ENCODE peak calls at places on chromosomes 2 and 18, in four cellular contexts. S is WTC11, J is K562, K is A549. Z is an unnamed sample.

GRCh38 chr2:72126186-72127100 is 21.2 kb downstream of the CYP26B1 start:
- DNase-seq in S (no peak), J (no peak), K (no peak), Z (no peak)

GRCh38 chr2:88658890-88659881 is 31.9 kb upstream of the EIF2AK3 start:
- DNase-seq in S (no peak), J (peak; percentile 39), K (no peak), Z (peak; percentile 88)

GRCh38 chr18:49560277-49561126 is 1.4 kb upstream of the LIPG start:
- DNase-seq in S (peak; percentile 49), J (no peak), K (no peak), Z (peak; percentile 23)

GRCh38 chr2:2775018-2775417 is 443.9 kb upstream of the MYT1L start:
- DNase-seq in S (no peak), J (no peak), K (no peak), Z (no peak)

GRCh38 chr18:72206814-72207213 is 337.3 kb downstream of the CBLN2 start:
- DNase-seq in S (no peak), J (no peak), K (no peak), Z (no peak)

GRCh38 chr2:44075536-44075935 is 79.7 kb upstream of the LRPPRC start:
- DNase-seq in S (no peak), J (no peak), K (no peak), Z (no peak)

GRCh38 chr2:158725496-158725895 is 69.6 kb upstream of the DAPL1 start:
- DNase-seq in S (no peak), J (no peak), K (no peak), Z (no peak)

GRCh38 chr2:446963-447540 is 159.2 kb upstream of the ALKAL2 start:
- DNase-seq in S (no peak), J (no peak), K (no peak), Z (no peak)

GRCh38 chr2:168896783-168897182 is 4.3 kb upstream of the G6PC2 start:
- DNase-seq in S (no peak), J (no peak), K (no peak), Z (no peak)

GRCh38 chr18:35616664-35617423 is 35.3 kb downstream of the GALNT1 start:
- DNase-seq in S (no peak), J (peak; percentile 29), K (peak; percentile 21), Z (peak; percentile 95)

GRCh38 chr2:48356701-48357322 is 173.1 kb upstream of the STON1 start:
- DNase-seq in S (no peak), J (peak; percentile 30), K (no peak), Z (peak; percentile 84)

GRCh38 chr2:101597347-101597944 is 100.1 kb upstream of the MAP4K4 start:
- DNase-seq in S (no peak), J (no peak), K (no peak), Z (no peak)

GRCh38 chr2:74481961-74482800 is 617 bp downstream of the CCDC142 start:
- DNase-seq in S (peak; percentile 66), J (peak; percentile 51), K (no peak), Z (no peak)

GRCh38 chr18:36888778-36889177 is 59.9 kb downstream of the KIAA1328 start:
- DNase-seq in S (no peak), J (no peak), K (no peak), Z (no peak)

GRCh38 chr18:37524546-37525301 is 40.9 kb downstream of the CELF4 start:
- DNase-seq in S (peak; percentile 44), J (no peak), K (no peak), Z (no peak)

GRCh38 chr2:219219113-219219696 is 447 bp upstream of the ABCB6 start:
- DNase-seq in S (peak; percentile 59), J (no peak), K (no peak), Z (no peak)

GRCh38 chr2:98293003-98293402 is 53.3 kb upstream of the CNGA3 start:
- DNase-seq in S (no peak), J (no peak), K (no peak), Z (no peak)

GRCh38 chr2:232488721-232489300 is 1.2 kb upstream of the ECEL1 start:
- DNase-seq in S (no peak), J (no peak), K (no peak), Z (no peak)

DNA sequence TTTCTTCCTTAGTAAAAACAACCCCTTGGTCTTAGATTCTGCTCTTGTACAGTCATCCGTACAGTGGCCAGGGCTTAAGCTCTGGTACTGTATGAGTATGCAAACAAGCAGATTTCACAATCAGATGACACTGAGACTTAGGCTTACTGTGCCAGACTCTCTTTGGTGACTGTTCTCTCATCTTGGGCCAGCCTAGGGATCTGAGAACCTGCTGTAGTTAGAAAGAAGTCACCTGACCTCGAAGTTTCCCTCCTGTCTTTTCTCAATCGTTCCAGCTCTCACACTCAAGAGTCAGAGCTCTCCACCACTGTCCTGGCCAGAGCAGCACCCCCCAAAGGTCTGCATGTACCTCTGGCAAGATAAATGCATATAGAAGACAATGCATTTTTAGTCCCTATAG is 63.2 kb downstream of the ZEB2 start:
- DNase-seq in S (no peak), J (peak; percentile 46), K (peak; percentile 9), Z (peak; percentile 64)
- TF ChIP-seq JUN in S (no peak), J (no peak), K (no peak), Z (no peak)

GRCh38 chr2:127174176-127174575 is 45.9 kb downstream of the CYP27C1 start:
- DNase-seq in S (peak; percentile 43), J (peak; percentile 57), K (peak; percentile 28), Z (no peak)
- TF ChIP-seq JUN in S (no peak), J (no peak), K (no peak), Z (no peak)

DNA sequence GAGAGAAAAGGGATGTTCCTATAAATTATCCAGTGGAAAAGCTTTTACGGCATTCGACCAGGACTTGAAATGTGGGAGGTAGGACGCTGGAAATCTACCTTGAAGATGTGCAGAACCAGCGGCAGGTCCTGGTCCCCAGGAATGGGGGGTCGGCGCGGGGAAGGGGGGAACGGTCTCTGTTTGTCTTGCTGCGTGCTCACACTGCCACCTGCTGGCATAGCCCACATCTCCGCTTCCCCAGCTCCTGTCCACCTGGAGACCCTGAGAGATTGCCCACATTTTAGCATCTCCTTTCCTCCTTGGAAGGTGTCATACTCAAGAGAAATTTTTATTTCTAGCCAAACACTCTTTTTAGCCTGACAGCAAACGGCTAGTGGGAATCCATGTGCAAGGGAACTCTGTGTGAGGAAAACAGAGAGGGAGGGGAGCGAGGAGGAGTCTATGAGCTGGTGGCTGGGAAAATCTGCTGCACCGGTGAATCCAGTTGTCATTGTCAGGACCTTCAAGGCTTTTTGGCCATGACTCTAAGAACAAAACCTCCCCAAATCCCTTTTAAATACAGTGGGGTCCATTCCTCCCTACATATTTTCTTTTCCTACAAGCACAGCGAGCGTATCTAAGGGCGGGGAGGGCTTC is 348.9 kb upstream of the PKDCC start:
- DNase-seq in S (peak; percentile 78), J (peak; percentile 31), K (no peak), Z (peak; percentile 21)
- TF ChIP-seq JUN in S (no peak), J (no peak), K (no peak), Z (no peak)

GRCh38 chr2:188478724-188479123 is 187.1 kb downstream of the GULP1 start:
- DNase-seq in S (no peak), J (no peak), K (no peak), Z (peak; percentile 10)
- TF ChIP-seq JUN in S (no peak), J (no peak), K (no peak), Z (no peak)

GRCh38 chr2:208254118-208254870 is 577 bp downstream of the IDH1 start:
- DNase-seq in S (peak; percentile 96), J (peak; percentile 83), K (peak; percentile 76), Z (peak; percentile 85)

GRCh38 chr2:208255557-208256106 is 761 bp upstream of the IDH1 start:
- DNase-seq in S (no peak), J (no peak), K (no peak), Z (no peak)

GRCh38 chr2:208254871-208255556 is at the start of gene IDH1:
- DNase-seq in S (peak; percentile 99), J (peak; percentile 94), K (peak; percentile 85), Z (peak; percentile 95)

GRCh38 chr2:208253518-208254117 is 1.3 kb downstream of the IDH1 start:
- DNase-seq in S (no peak), J (no peak), K (no peak), Z (no peak)

DNA sequence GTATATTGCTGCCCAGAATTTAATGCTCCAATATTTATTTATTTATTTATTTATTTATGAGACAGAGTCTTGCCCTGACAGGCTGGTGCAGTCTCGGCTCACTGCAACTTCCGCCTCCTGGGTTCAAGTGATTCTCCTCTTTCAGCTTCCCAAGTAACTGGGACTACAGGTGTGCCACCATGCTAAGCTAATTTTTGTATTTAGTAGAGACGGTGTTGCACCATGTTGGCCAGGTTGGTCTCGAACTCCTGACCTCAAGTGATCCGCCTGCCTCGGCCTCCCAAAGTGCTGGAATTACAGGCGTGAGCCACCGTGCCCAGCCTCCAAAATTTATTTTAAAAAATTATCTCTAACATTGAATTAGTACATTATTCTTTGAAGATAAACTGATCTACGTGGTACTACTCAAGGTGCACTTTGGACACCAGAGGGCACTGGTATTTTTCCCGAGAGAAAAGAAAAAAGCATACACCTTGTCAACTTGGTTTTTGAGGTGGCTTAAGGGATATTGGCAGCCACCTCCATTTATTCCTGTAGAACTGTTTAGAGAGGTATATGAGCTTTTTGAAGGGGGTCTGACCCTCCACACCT is 1.4 kb upstream of the IDH1 start:
- DNase-seq in S (no peak), J (no peak), K (no peak), Z (no peak)
- TF ChIP-seq JUN in S (no peak), J (no peak), K (no peak), Z (no peak)

GRCh38 chr2:217832987-217833386 is 169.8 kb downstream of the TNS1 start:
- DNase-seq in S (no peak), J (no peak), K (no peak), Z (no peak)
- TF ChIP-seq JUN in S (no peak), J (no peak), K (no peak), Z (no peak)

DNA sequence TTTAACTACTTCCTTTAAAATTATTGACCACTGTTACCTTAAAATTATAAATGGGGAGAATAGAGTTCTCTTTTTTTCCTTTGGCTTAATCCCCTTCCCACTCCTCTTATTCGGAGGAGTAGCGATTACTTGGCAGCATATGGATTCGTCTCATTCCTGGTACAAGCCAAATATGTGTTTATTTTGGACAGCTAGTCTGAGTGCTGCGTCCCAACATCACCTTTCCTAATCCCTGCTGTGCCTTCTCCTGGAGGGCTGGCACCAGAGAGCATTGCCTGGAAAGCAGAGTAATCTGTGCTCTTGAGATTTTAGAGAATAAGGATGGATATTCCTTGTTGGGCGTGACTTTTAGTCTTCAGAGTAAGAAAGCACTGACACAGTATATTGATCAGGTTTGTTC is 185.6 kb downstream of the AGAP1 start:
- DNase-seq in S (no peak), J (no peak), K (no peak), Z (no peak)
- TF ChIP-seq JUN in S (no peak), J (no peak), K (no peak), Z (no peak)

GRCh38 chr2:147177449-147177848 is 667.4 kb upstream of the ACVR2A start:
- DNase-seq in S (no peak), J (no peak), K (no peak), Z (no peak)

GRCh38 chr2:147181351-147182029 is 663.3 kb upstream of the ACVR2A start:
- DNase-seq in S (no peak), J (no peak), K (no peak), Z (no peak)

DNA sequence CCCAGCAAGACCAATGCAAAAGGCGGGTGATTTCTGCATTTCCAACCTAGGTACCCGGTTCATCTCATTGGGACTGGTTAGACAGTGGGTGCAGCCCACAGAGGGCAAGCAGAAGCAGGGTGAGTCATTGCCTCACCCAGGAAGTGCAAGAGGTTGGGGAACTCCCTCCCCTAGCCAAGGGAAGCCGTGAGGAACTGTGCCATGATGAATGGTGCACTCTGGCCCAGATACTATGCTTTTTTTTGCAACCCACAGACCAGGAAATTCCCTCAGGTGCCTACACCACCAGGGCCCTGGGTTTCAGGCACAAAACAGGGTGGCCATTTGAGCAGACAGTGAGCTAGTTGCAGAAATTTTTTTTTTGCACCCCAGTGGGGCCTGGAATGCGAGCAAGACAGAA is 662.6 kb upstream of the ACVR2A start:
- DNase-seq in S (no peak), J (no peak), K (no peak), Z (no peak)
- TF ChIP-seq JUN in S (no peak), J (no peak), K (no peak), Z (no peak)

Z was measured in endothelial cell of umbilical vein.